ENCODE peak calls at places on chromosome 6, in ten cellular contexts. One of them, this sample, is unnamed.

GRCh38 chr6:8282380-8282779 is 153.0 kb downstream of the SLC35B3 start:
- DNase-seq in natural killer cell: no peak
- DNase-seq in NCI-H2029: no peak
- DNase-seq in EL: no peak
- DNase-seq in CD4-positive, alpha-beta memory T cell: no peak
- DNase-seq in brain microvascular endothelial cell: no peak
- DNase-seq in AG20443: no peak
- DNase-seq in NCI-H1105: no peak
- DNase-seq in heart left ventricle: no peak
- DNase-seq in posterior cingulate gyrus: no peak
- DNase-seq in this sample: no peak

GRCh38 chr6:15948930-15949900 is 179.7 kb upstream of the MYLIP start:
- DNase-seq in EL: no peak
- DNase-seq in heart left ventricle: no peak
- DNase-seq in CD4-positive, alpha-beta memory T cell: no peak
- DNase-seq in NCI-H1105: peak
- DNase-seq in AG20443: no peak
- DNase-seq in natural killer cell: no peak
- DNase-seq in NCI-H2029: peak
- DNase-seq in posterior cingulate gyrus: no peak
- DNase-seq in brain microvascular endothelial cell: peak
- DNase-seq in this sample: peak

GRCh38 chr6:57305754-57306153 is 11.7 kb upstream of the PRIM2 start:
- DNase-seq in heart left ventricle: no peak
- DNase-seq in natural killer cell: no peak
- DNase-seq in AG20443: peak
- DNase-seq in posterior cingulate gyrus: no peak
- DNase-seq in NCI-H1105: no peak
- DNase-seq in brain microvascular endothelial cell: no peak
- DNase-seq in CD4-positive, alpha-beta memory T cell: no peak
- DNase-seq in NCI-H2029: no peak
- DNase-seq in EL: peak
- DNase-seq in this sample: no peak

GRCh38 chr6:168683621-168684020 is 242.6 kb downstream of the SMOC2 start:
- DNase-seq in AG20443: no peak
- DNase-seq in CD4-positive, alpha-beta memory T cell: no peak
- DNase-seq in brain microvascular endothelial cell: no peak
- DNase-seq in heart left ventricle: no peak
- DNase-seq in EL: no peak
- DNase-seq in natural killer cell: no peak
- DNase-seq in NCI-H2029: no peak
- DNase-seq in NCI-H1105: no peak
- DNase-seq in posterior cingulate gyrus: no peak
- DNase-seq in this sample: no peak

GRCh38 chr6:168062346-168063289 is 16.4 kb downstream of the FRMD1 start:
- DNase-seq in natural killer cell: no peak
- DNase-seq in NCI-H2029: no peak
- DNase-seq in CD4-positive, alpha-beta memory T cell: no peak
- DNase-seq in EL: no peak
- DNase-seq in brain microvascular endothelial cell: no peak
- DNase-seq in AG20443: no peak
- DNase-seq in posterior cingulate gyrus: no peak
- DNase-seq in NCI-H1105: no peak
- DNase-seq in heart left ventricle: no peak
- DNase-seq in this sample: no peak

GRCh38 chr6:166466178-166467122 is 83.7 kb upstream of the MPC1 start:
- DNase-seq in brain microvascular endothelial cell: peak
- DNase-seq in posterior cingulate gyrus: no peak
- DNase-seq in NCI-H1105: no peak
- DNase-seq in heart left ventricle: no peak
- DNase-seq in AG20443: peak
- DNase-seq in CD4-positive, alpha-beta memory T cell: no peak
- DNase-seq in NCI-H2029: no peak
- DNase-seq in natural killer cell: no peak
- DNase-seq in EL: peak
- DNase-seq in this sample: no peak

GRCh38 chr6:62150048-62150663 is 135.9 kb downstream of the KHDRBS2 start:
- DNase-seq in NCI-H1105: peak
- DNase-seq in brain microvascular endothelial cell: peak
- DNase-seq in EL: peak
- DNase-seq in posterior cingulate gyrus: no peak
- DNase-seq in NCI-H2029: peak
- DNase-seq in heart left ventricle: no peak
- DNase-seq in CD4-positive, alpha-beta memory T cell: no peak
- DNase-seq in AG20443: peak
- DNase-seq in natural killer cell: no peak
- DNase-seq in this sample: peak

GRCh38 chr6:166578536-166579233 is 7.8 kb downstream of the RAMACL start:
- DNase-seq in natural killer cell: no peak
- DNase-seq in posterior cingulate gyrus: no peak
- DNase-seq in NCI-H2029: no peak
- DNase-seq in AG20443: no peak
- DNase-seq in NCI-H1105: no peak
- DNase-seq in heart left ventricle: no peak
- DNase-seq in EL: no peak
- DNase-seq in CD4-positive, alpha-beta memory T cell: no peak
- DNase-seq in brain microvascular endothelial cell: no peak
- DNase-seq in this sample: no peak